ENCODE peak calls at places on chromosomes 13 and 19, in six cellular contexts. One of them, this sample, is unnamed.
A peak's percentile ranks its signal among the peaks of the same experiment; 100 is the strongest.

GRCh38 chr19:3075605-3076431 is 13.5 kb upstream of the TLE5 start:
- DNase-seq in foreskin fibroblast: peak; percentile 58
- DNase-seq in BE2C: peak; percentile 73
- DNase-seq in fibroblast of mammary gland: no peak
- DNase-seq in AG09319: no peak
- DNase-seq in neural progenitor cell: peak; percentile 74
- DNase-seq in this sample: peak; percentile 71

GRCh38 chr19:41694196-41694595 is 6.1 kb upstream of the CEACAM7 start:
- DNase-seq in BE2C: no peak
- DNase-seq in neural progenitor cell: no peak
- DNase-seq in foreskin fibroblast: no peak
- DNase-seq in AG09319: no peak
- DNase-seq in fibroblast of mammary gland: no peak
- DNase-seq in this sample: no peak

GRCh38 chr19:38932425-38933179 is 1.9 kb downstream of the MRPS12 start:
- DNase-seq in fibroblast of mammary gland: peak; percentile 57
- DNase-seq in BE2C: peak; percentile 56
- DNase-seq in AG09319: no peak
- DNase-seq in neural progenitor cell: peak; percentile 62
- DNase-seq in foreskin fibroblast: peak; percentile 47
- DNase-seq in this sample: no peak

GRCh38 chr13:52845766-52846566 is 2.5 kb downstream of the PCDH8 start:
- DNase-seq in fibroblast of mammary gland: no peak
- DNase-seq in AG09319: no peak
- DNase-seq in neural progenitor cell: peak; percentile 85
- DNase-seq in foreskin fibroblast: peak; percentile 10
- DNase-seq in BE2C: peak; percentile 65
- DNase-seq in this sample: peak; percentile 91

GRCh38 chr13:110557610-110558305 is 3.8 kb downstream of the RAB20 start:
- DNase-seq in fibroblast of mammary gland: no peak
- DNase-seq in BE2C: no peak
- DNase-seq in neural progenitor cell: no peak
- DNase-seq in foreskin fibroblast: no peak
- DNase-seq in AG09319: no peak
- DNase-seq in this sample: no peak

GRCh38 chr19:35620001-35620400 is 7.5 kb downstream of the HAUS5 start:
- DNase-seq in AG09319: no peak
- DNase-seq in BE2C: no peak
- DNase-seq in neural progenitor cell: no peak
- DNase-seq in fibroblast of mammary gland: no peak
- DNase-seq in foreskin fibroblast: no peak
- DNase-seq in this sample: no peak

GRCh38 chr13:51849145-51850101 is 4.4 kb upstream of the TMEM272 start:
- DNase-seq in AG09319: no peak
- DNase-seq in BE2C: peak; percentile 65
- DNase-seq in neural progenitor cell: peak; percentile 76
- DNase-seq in fibroblast of mammary gland: peak; percentile 18
- DNase-seq in foreskin fibroblast: peak; percentile 12
- DNase-seq in this sample: peak; percentile 81

GRCh38 chr19:54201172-54201701 is 579 bp downstream of the RPS9 start:
- DNase-seq in BE2C: no peak
- DNase-seq in AG09319: no peak
- DNase-seq in fibroblast of mammary gland: no peak
- DNase-seq in foreskin fibroblast: no peak
- DNase-seq in neural progenitor cell: no peak
- DNase-seq in this sample: no peak

GRCh38 chr13:19959831-19960672 is 1.5 kb downstream of the ZMYM2 start:
- DNase-seq in BE2C: peak; percentile 95
- DNase-seq in fibroblast of mammary gland: peak; percentile 89
- DNase-seq in neural progenitor cell: peak; percentile 94
- DNase-seq in foreskin fibroblast: peak; percentile 96
- DNase-seq in AG09319: peak; percentile 74
- DNase-seq in this sample: peak; percentile 91

GRCh38 chr13:40673061-40673397 is 6.6 kb upstream of the FOXO1 start:
- DNase-seq in BE2C: no peak
- DNase-seq in neural progenitor cell: no peak
- DNase-seq in AG09319: no peak
- DNase-seq in fibroblast of mammary gland: no peak
- DNase-seq in foreskin fibroblast: no peak
- DNase-seq in this sample: no peak

GRCh38 chr19:46065486-46065885 is 24.7 kb upstream of the IGFL4 start:
- DNase-seq in fibroblast of mammary gland: peak; percentile 66
- DNase-seq in BE2C: no peak
- DNase-seq in neural progenitor cell: no peak
- DNase-seq in foreskin fibroblast: peak; percentile 86
- DNase-seq in AG09319: no peak
- DNase-seq in this sample: no peak

GRCh38 chr19:29547361-29547960 is 21.7 kb downstream of the VSTM2B start:
- DNase-seq in BE2C: no peak
- DNase-seq in fibroblast of mammary gland: no peak
- DNase-seq in neural progenitor cell: no peak
- DNase-seq in foreskin fibroblast: no peak
- DNase-seq in AG09319: no peak
- DNase-seq in this sample: no peak

GRCh38 chr19:18636969-18637629 is at the start of gene KLHL26:
- DNase-seq in AG09319: no peak
- DNase-seq in foreskin fibroblast: no peak
- DNase-seq in neural progenitor cell: no peak
- DNase-seq in BE2C: no peak
- DNase-seq in fibroblast of mammary gland: no peak
- DNase-seq in this sample: no peak

GRCh38 chr13:35729926-35730627 is 253.6 kb upstream of the MAB21L1 start:
- DNase-seq in BE2C: no peak
- DNase-seq in fibroblast of mammary gland: no peak
- DNase-seq in AG09319: no peak
- DNase-seq in neural progenitor cell: no peak
- DNase-seq in foreskin fibroblast: no peak
- DNase-seq in this sample: no peak

GRCh38 chr13:93416943-93417342 is 190.3 kb downstream of the GPC6 start:
- DNase-seq in neural progenitor cell: no peak
- DNase-seq in fibroblast of mammary gland: no peak
- DNase-seq in foreskin fibroblast: peak; percentile 22
- DNase-seq in BE2C: no peak
- DNase-seq in AG09319: no peak
- DNase-seq in this sample: no peak

GRCh38 chr13:85654227-85654626 is 145.0 kb downstream of the SLITRK6 start:
- DNase-seq in BE2C: no peak
- DNase-seq in fibroblast of mammary gland: no peak
- DNase-seq in AG09319: no peak
- DNase-seq in foreskin fibroblast: no peak
- DNase-seq in neural progenitor cell: no peak
- DNase-seq in this sample: no peak

GRCh38 chr19:19406878-19407639 is 1.6 kb downstream of the GATAD2A start:
- DNase-seq in foreskin fibroblast: peak; percentile 60
- DNase-seq in neural progenitor cell: peak; percentile 28
- DNase-seq in BE2C: peak; percentile 31
- DNase-seq in AG09319: no peak
- DNase-seq in fibroblast of mammary gland: peak; percentile 57
- DNase-seq in this sample: no peak

GRCh38 chr19:33946535-33947323 is 150.1 kb downstream of the KCTD15 start:
- DNase-seq in AG09319: no peak
- DNase-seq in neural progenitor cell: peak; percentile 24
- DNase-seq in foreskin fibroblast: no peak
- DNase-seq in fibroblast of mammary gland: no peak
- DNase-seq in BE2C: no peak
- DNase-seq in this sample: no peak

GRCh38 chr13:31775686-31776085 is 36.4 kb downstream of the RXFP2 start:
- DNase-seq in AG09319: no peak
- DNase-seq in neural progenitor cell: no peak
- DNase-seq in fibroblast of mammary gland: peak; percentile 76
- DNase-seq in BE2C: no peak
- DNase-seq in foreskin fibroblast: no peak
- DNase-seq in this sample: no peak

GRCh38 chr13:31394491-31394890 is 194.7 kb downstream of the B3GLCT start:
- DNase-seq in AG09319: no peak
- DNase-seq in neural progenitor cell: no peak
- DNase-seq in fibroblast of mammary gland: no peak
- DNase-seq in BE2C: no peak
- DNase-seq in foreskin fibroblast: no peak
- DNase-seq in this sample: no peak

GRCh38 chr19:33407716-33408115 is 34.2 kb downstream of the CEBPG start:
- DNase-seq in AG09319: no peak
- DNase-seq in fibroblast of mammary gland: no peak
- DNase-seq in neural progenitor cell: no peak
- DNase-seq in BE2C: no peak
- DNase-seq in foreskin fibroblast: no peak
- DNase-seq in this sample: peak; percentile 15

GRCh38 chr13:28540612-28541011 is 45.7 kb upstream of the FLT1 start:
- DNase-seq in foreskin fibroblast: peak; percentile 64
- DNase-seq in fibroblast of mammary gland: no peak
- DNase-seq in AG09319: no peak
- DNase-seq in BE2C: no peak
- DNase-seq in neural progenitor cell: no peak
- DNase-seq in this sample: no peak

GRCh38 chr19:28968721-28969120 is 244.2 kb downstream of the UQCRFS1 start:
- DNase-seq in BE2C: no peak
- DNase-seq in AG09319: no peak
- DNase-seq in foreskin fibroblast: no peak
- DNase-seq in neural progenitor cell: no peak
- DNase-seq in fibroblast of mammary gland: peak; percentile 16
- DNase-seq in this sample: no peak

GRCh38 chr13:34356686-34357434 is 538.9 kb downstream of the RFC3 start:
- DNase-seq in foreskin fibroblast: no peak
- DNase-seq in BE2C: no peak
- DNase-seq in neural progenitor cell: no peak
- DNase-seq in AG09319: no peak
- DNase-seq in fibroblast of mammary gland: no peak
- DNase-seq in this sample: no peak

GRCh38 chr19:10975374-10976036 is 14.7 kb downstream of the SMARCA4 start:
- DNase-seq in fibroblast of mammary gland: peak; percentile 74
- DNase-seq in AG09319: peak; percentile 22
- DNase-seq in BE2C: no peak
- DNase-seq in neural progenitor cell: no peak
- DNase-seq in foreskin fibroblast: peak; percentile 77
- DNase-seq in this sample: no peak

GRCh38 chr13:94195715-94196114 is 283.8 kb downstream of the DCT start:
- DNase-seq in fibroblast of mammary gland: peak; percentile 97
- DNase-seq in foreskin fibroblast: peak; percentile 93
- DNase-seq in neural progenitor cell: no peak
- DNase-seq in AG09319: peak; percentile 20
- DNase-seq in BE2C: no peak
- DNase-seq in this sample: no peak

GRCh38 chr13:41973247-41973741 is 12.4 kb upstream of the VWA8 start:
- DNase-seq in neural progenitor cell: peak; percentile 44
- DNase-seq in foreskin fibroblast: no peak
- DNase-seq in AG09319: no peak
- DNase-seq in fibroblast of mammary gland: no peak
- DNase-seq in BE2C: no peak
- DNase-seq in this sample: no peak
- TF ChIP-seq CTCF in neural progenitor cell: peak; percentile 36
- TF ChIP-seq CTCF in foreskin fibroblast: no peak
- TF ChIP-seq CTCF in AG09319: no peak
- TF ChIP-seq CTCF in fibroblast of mammary gland: peak; percentile 6
- TF ChIP-seq CTCF in BE2C: no peak
- TF ChIP-seq CTCF in this sample: no peak

DNA sequence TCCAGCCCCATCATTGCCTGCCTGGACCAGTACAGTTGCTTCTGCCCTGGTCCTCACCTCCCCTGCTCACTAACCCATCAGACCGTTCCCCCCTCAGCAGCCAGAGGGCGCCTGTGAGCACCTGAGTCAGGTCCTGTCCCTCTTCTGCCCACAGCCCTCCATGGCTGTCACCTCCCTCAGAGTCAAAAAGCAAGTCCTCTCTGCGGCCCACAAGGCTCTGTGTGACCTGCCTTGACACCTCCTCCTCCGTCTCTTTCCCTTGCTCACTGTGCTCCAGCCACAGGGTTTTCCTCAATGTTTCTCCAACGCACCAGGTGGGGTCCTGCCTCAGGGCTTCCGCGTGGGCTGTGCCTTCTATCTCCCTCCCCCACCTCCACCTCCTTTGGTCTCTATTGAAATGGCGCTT is 29.4 kb upstream of the PTPRS start:
- DNase-seq in foreskin fibroblast: peak; percentile 28
- DNase-seq in BE2C: peak; percentile 78
- DNase-seq in fibroblast of mammary gland: peak; percentile 28
- DNase-seq in neural progenitor cell: peak; percentile 73
- DNase-seq in AG09319: no peak
- DNase-seq in this sample: peak; percentile 90
- TF ChIP-seq CTCF in foreskin fibroblast: peak; percentile 59
- TF ChIP-seq CTCF in BE2C: peak; percentile 80
- TF ChIP-seq CTCF in fibroblast of mammary gland: peak; percentile 66
- TF ChIP-seq CTCF in neural progenitor cell: peak; percentile 80
- TF ChIP-seq CTCF in AG09319: peak; percentile 54
- TF ChIP-seq CTCF in this sample: peak; percentile 74

DNA sequence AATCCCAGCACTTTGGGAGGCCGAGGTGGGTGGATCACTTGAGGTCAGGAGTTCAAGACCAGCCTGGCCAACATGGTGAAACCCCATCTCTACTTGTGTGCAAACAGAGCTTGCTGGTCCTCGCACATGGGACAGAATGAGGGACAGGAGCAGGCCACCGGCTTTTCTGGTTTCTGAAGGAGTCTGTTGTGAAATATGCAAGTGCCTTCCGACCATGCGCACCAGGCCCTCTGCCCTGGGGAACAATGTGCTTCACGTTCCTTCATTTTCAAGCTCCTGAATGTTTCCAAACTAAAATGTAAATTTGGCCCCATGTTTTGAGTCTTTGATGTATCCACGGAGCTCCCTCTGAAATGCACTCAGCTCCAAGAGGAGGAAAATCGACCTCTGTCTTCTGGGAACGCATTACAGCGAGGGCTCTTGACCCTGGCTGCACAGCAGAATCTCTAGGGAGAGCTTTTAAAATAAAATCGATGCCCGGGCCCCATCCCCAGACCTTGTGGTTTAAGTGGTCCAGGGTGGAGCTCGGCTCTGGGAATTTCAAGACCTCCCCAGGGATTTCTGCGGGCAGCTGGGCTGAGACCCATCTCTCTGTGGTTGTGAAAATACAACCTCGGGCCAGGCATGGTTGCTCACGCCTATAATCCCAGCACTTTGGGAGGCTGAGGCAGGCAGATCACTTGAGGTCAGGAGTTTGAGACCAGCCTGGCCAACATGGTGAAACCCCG is 9.3 kb upstream of the ACP4 start:
- DNase-seq in AG09319: no peak
- DNase-seq in fibroblast of mammary gland: no peak
- DNase-seq in foreskin fibroblast: no peak
- DNase-seq in neural progenitor cell: no peak
- DNase-seq in BE2C: no peak
- DNase-seq in this sample: peak; percentile 73
- TF ChIP-seq CTCF in AG09319: no peak
- TF ChIP-seq CTCF in fibroblast of mammary gland: no peak
- TF ChIP-seq CTCF in foreskin fibroblast: no peak
- TF ChIP-seq CTCF in neural progenitor cell: no peak
- TF ChIP-seq CTCF in BE2C: no peak
- TF ChIP-seq CTCF in this sample: no peak

DNA sequence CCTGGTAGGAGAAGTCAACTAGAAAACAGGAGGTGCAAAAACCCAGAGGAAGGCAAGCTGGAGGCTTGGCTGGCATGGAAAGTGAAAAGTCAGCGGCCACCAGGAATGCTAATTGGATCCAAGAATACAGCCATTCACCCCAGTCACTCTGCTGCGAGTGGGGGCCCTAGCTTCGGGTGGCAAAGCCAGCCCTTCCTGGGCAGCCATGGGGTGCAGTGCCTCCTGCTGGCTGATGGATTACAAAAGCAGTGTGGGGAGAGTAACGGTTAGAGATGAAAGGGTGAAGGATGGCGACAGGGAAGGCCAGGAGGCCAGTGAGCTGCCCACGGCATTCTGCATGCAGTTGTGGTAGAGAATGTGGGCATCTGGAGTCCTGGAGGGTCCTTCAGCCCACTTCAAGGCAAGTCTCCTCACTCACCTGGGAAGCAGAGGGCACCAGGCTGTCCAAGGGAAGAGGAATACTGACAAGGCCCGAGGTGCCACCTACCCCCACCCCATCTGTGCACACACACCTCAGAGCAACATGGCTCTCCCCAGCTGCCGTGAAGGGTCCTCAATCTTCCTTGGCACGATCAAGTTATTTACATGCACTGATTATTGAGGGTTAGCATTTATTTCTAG is 20.3 kb upstream of the EPHX3 start:
- DNase-seq in AG09319: peak; percentile 22
- DNase-seq in fibroblast of mammary gland: peak; percentile 68
- DNase-seq in BE2C: no peak
- DNase-seq in neural progenitor cell: peak; percentile 55
- DNase-seq in foreskin fibroblast: peak; percentile 67
- DNase-seq in this sample: no peak
- TF ChIP-seq CTCF in AG09319: peak; percentile 62
- TF ChIP-seq CTCF in fibroblast of mammary gland: peak; percentile 67
- TF ChIP-seq CTCF in BE2C: peak; percentile 55
- TF ChIP-seq CTCF in neural progenitor cell: peak; percentile 52
- TF ChIP-seq CTCF in foreskin fibroblast: peak; percentile 64
- TF ChIP-seq CTCF in this sample: no peak

This sample was measured in glutamatergic neuron.